ENCODE peak calls at places on chromosomes 1 and 21, in four cellular contexts. C is cardiac muscle cell, W is K562, V is HFF-Myc. N is an unnamed sample.

GRCh38 chr1:151936203-151936602 is 26.9 kb upstream of the THEM4 start:
- DNase-seq in C (no peak), W (no peak), V (no peak), N (no peak)

GRCh38 chr1:161172776-161173376 is 4.4 kb downstream of the B4GALT3 start:
- DNase-seq in C (peak), W (no peak), V (no peak), N (no peak)

GRCh38 chr1:11422701-11423100 is 56.3 kb upstream of the DISP3 start:
- DNase-seq in C (no peak), W (no peak), V (no peak), N (no peak)

GRCh38 chr1:43783671-43784205 is 76.4 kb downstream of the ST3GAL3 start:
- DNase-seq in C (no peak), W (no peak), V (no peak), N (no peak)

GRCh38 chr1:95122151-95122697 is 5.1 kb downstream of the TLCD4 start:
- DNase-seq in C (no peak), W (no peak), V (no peak), N (no peak)

GRCh38 chr1:200183637-200184036 is 156.1 kb downstream of the NR5A2 start:
- DNase-seq in C (no peak), W (no peak), V (no peak), N (no peak)

GRCh38 chr1:150889650-150890416 is 2.9 kb downstream of the CTXND2 start:
- DNase-seq in C (no peak), W (no peak), V (no peak), N (no peak)

GRCh38 chr1:163844393-163844948 is 522.7 kb downstream of the NUF2 start:
- DNase-seq in C (peak), W (no peak), V (peak), N (no peak)

GRCh38 chr1:91507330-91507729 is 6.7 kb downstream of the CDC7 start:
- DNase-seq in C (peak), W (no peak), V (no peak), N (no peak)

GRCh38 chr1:229579101-229579651 is 20.7 kb upstream of the ABCB10 start:
- DNase-seq in C (peak), W (no peak), V (no peak), N (no peak)

GRCh38 chr21:27369962-27370578 is 403.2 kb upstream of the ADAMTS5 start:
- DNase-seq in C (no peak), W (no peak), V (no peak), N (no peak)

GRCh38 chr1:94389298-94389697 is 28.9 kb upstream of the ABCD3 start:
- DNase-seq in C (no peak), W (no peak), V (no peak), N (no peak)

GRCh38 chr21:17512245-17513213 is at the start of gene CXADR:
- DNase-seq in C (peak), W (peak), V (no peak), N (peak)

GRCh38 chr1:70319750-70320149 is 34.8 kb downstream of the ANKRD13C start:
- DNase-seq in C (peak), W (no peak), V (no peak), N (no peak)

GRCh38 chr1:197021716-197022115 is 44.4 kb downstream of the CFHR5 start:
- DNase-seq in C (no peak), W (no peak), V (no peak), N (no peak)

GRCh38 chr1:116538527-116538926 is 32.3 kb downstream of the CD58 start:
- DNase-seq in C (peak), W (peak), V (no peak), N (no peak)

GRCh38 chr1:26557078-26557477 is 27.5 kb downstream of the RPS6KA1 start:
- DNase-seq in C (no peak), W (no peak), V (no peak), N (no peak)

GRCh38 chr1:174965006-174965971 is 34.5 kb upstream of the CACYBP start:
- DNase-seq in C (peak), W (peak), V (no peak), N (no peak)

GRCh38 chr1:8182034-8182761 is 135.7 kb upstream of the SLC45A1 start:
- DNase-seq in C (peak), W (no peak), V (no peak), N (peak)

GRCh38 chr1:170863600-170863999 is 71.7 kb upstream of the MROH9 start:
- DNase-seq in C (no peak), W (no peak), V (no peak), N (no peak)

GRCh38 chr1:32748348-32748747 is 45.8 kb upstream of the SYNC start:
- DNase-seq in C (no peak), W (no peak), V (no peak), N (no peak)

GRCh38 chr1:156090822-156091188 is 8.5 kb upstream of the MEX3A start:
- DNase-seq in C (peak), W (peak), V (no peak), N (no peak)

GRCh38 chr1:10911274-10912166 is 100.9 kb upstream of the TARDBP start:
- DNase-seq in C (no peak), W (no peak), V (no peak), N (no peak)

GRCh38 chr21:33265664-33266049 is 510 bp upstream of the IL10RB start:
- DNase-seq in C (no peak), W (no peak), V (no peak), N (no peak)

GRCh38 chr1:18580087-18580486 is 50.6 kb upstream of the PAX7 start:
- DNase-seq in C (no peak), W (no peak), V (no peak), N (no peak)

GRCh38 chr21:45954271-45954670 is 27.3 kb upstream of the COL6A1 start:
- DNase-seq in C (peak), W (no peak), V (no peak), N (peak)

GRCh38 chr1:38300616-38301015 is 254.0 kb upstream of the POU3F1 start:
- DNase-seq in C (no peak), W (no peak), V (no peak), N (no peak)

GRCh38 chr1:230627767-230628166 is 14.5 kb upstream of the COG2 start:
- DNase-seq in C (no peak), W (no peak), V (no peak), N (no peak)

GRCh38 chr1:110538082-110538481 is 19.1 kb upstream of the KCNA10 start:
- DNase-seq in C (no peak), W (no peak), V (no peak), N (no peak)

GRCh38 chr21:28283652-28284490 is 708.8 kb downstream of the LTN1 start:
- DNase-seq in C (peak), W (no peak), V (peak), N (peak)

GRCh38 chr1:93900723-93901504 is 8.3 kb downstream of the GCLM start:
- DNase-seq in C (no peak), W (no peak), V (no peak), N (no peak)

GRCh38 chr1:152623203-152623844 is 421 bp upstream of the LCE3A start:
- DNase-seq in C (no peak), W (peak), V (no peak), N (no peak)

GRCh38 chr1:176501596-176501995 is 38.6 kb downstream of the PAPPA2 start:
- DNase-seq in C (no peak), W (no peak), V (no peak), N (no peak)

GRCh38 chr1:97920275-97920831 is 481 bp downstream of the DPYD start:
- DNase-seq in C (peak), W (no peak), V (no peak), N (no peak)

GRCh38 chr1:97913506-97913905 is 7.3 kb downstream of the DPYD start:
- DNase-seq in C (no peak), W (no peak), V (no peak), N (no peak)

GRCh38 chr1:97920832-97921571 is at the start of gene DPYD:
- DNase-seq in C (peak), W (peak), V (peak), N (peak)

GRCh38 chr1:97919568-97920261 is 1.1 kb downstream of the DPYD start:
- DNase-seq in C (peak), W (no peak), V (no peak), N (no peak)

DNA sequence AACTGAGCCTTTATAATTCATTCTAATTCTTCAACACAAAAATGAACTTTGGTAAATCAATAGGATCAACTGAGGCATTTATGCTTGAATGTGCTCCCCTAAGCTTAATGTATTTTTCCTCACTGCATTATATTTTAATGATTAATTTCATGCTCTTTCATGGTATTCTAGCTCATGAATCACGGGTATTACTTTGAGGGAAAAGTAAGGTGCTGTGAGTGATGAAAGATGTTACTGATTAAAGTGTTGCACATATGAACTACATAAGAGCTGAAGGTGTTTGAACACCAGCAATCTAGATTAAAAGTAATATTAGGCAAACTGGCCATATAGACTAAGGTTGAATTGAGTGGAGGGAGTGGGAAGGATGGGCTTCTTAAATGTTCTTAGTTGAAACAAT is 1.9 kb downstream of the DPYD start:
- DNase-seq in C (no peak), W (no peak), V (no peak), N (no peak)
- H3K4me3 ChIP-seq in C (no peak), W (no peak), V (peak), N (no peak)

DNA sequence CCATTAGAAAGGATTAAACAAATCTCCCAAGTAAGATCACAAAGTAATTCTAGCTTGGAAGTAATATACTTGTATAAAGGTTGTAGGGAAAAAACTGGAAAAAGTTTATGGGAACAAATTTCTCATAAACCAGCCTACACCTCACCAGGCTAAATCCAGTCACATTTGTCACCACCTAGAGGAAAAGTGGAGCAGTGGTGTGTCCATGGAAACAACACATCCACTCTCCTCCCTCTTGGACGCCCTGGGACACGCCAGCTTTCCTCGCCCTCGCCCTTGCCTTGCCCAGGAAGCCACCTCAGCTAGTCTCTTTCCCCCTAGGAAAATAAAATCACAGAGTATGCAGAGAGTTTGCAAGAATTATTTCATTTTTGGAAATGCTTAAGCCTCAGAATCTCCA is 2.2 kb downstream of the PALMD start:
- DNase-seq in C (no peak), W (peak), V (no peak), N (no peak)
- TF ChIP-seq CTCF in C (no peak), W (peak), V (no peak), N (peak)

GRCh38 chr21:37188825-37189224 is 78.3 kb downstream of the VPS26C start:
- DNase-seq in C (no peak), W (no peak), V (no peak), N (no peak)
- H3K4me3 ChIP-seq in C (no peak), W (no peak), V (no peak), N (no peak)

DNA sequence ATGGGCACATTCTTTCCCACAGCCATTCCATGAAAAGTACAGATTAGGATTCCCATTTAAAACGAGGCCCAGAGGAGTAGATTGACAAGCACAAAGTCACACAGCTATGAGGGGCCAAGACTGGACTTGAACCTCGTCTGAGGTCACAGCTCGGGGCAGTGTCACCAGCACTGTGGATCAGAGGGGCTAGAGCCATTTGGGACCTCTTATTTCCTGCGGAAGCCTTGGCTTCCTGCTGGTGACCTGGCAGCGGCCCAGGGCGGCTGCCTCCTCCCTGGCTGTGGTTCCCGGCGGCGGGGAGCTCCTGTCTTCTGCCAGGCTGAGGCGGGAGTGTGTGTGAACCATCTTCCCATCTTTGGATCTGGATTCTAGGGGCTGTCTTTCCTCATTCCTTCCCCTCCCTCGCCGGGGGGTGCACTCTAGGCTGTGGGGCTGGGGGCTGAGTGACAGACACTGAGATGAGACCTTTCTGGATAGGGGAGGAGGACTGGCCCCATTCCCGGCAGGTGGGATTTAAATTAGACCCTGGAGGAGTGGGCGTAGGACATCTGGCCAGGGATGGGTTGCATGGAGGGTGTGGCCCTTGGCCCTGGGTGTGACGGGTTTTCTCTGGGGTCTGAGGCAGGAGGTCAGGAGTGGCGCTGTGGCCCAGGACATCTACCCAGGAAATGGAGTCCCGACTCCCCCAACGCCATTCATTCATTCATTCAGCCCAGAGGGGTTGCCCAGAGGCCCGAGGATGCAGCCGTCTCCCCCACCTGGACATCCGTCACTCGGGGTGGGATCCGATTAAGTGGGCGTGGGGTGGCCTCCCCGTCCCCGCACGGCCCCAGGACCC is 908 bp downstream of the ATP13A2 start:
- DNase-seq in C (peak), W (peak), V (no peak), N (no peak)
- TF ChIP-seq CTCF in C (no peak), W (no peak), V (no peak), N (no peak)

GRCh38 chr21:42093991-42094417 is 22.9 kb downstream of the UMODL1 start:
- DNase-seq in C (peak), W (no peak), V (no peak), N (peak)

GRCh38 chr21:42091899-42092508 is 20.9 kb downstream of the UMODL1 start:
- DNase-seq in C (no peak), W (no peak), V (no peak), N (no peak)

GRCh38 chr21:42095581-42095980 is 24.5 kb downstream of the UMODL1 start:
- DNase-seq in C (no peak), W (no peak), V (no peak), N (no peak)

GRCh38 chr21:42094811-42095210 is 23.7 kb downstream of the UMODL1 start:
- DNase-seq in C (no peak), W (no peak), V (no peak), N (no peak)

DNA sequence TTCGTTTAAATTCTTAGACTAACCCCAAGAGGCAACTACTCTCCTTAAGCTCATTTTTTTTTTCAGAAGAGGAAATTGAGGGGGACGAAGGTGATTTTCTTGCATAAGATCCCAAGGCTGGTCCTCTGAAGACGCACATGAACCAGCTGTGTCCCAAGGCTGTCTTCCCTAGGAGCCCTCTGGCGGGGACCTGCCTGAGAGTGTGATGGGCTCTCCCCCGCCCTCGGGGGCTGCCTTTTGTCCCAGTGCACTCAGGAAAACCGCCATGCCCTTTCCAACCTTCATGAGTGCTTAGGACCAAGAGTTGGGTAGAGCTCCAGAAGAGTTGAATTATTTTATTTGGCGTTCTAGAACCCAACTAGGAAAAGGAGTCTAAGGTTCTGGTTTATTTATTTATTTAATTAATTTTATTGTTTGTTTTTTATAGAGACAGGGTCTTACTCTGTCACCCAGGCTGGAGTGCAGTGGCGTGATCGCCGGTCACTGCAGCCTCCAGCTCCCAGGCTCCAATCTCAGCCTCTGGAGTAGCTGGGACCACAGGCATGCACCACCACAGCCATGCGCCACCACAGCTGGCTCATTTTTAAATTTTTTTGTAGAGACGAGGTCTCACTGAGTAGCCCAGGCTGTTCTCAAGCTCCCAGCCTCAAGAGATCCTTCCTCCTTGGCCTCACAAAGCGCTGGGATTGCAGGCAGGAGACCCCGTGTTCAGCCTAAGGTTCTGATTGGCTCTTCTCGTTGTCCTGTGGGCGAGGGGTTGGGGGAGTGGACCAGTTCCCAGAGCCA is 21.9 kb downstream of the UMODL1 start:
- DNase-seq in C (no peak), W (no peak), V (no peak), N (no peak)
- H3K4me3 ChIP-seq in C (no peak), W (no peak), V (no peak), N (no peak)

DNA sequence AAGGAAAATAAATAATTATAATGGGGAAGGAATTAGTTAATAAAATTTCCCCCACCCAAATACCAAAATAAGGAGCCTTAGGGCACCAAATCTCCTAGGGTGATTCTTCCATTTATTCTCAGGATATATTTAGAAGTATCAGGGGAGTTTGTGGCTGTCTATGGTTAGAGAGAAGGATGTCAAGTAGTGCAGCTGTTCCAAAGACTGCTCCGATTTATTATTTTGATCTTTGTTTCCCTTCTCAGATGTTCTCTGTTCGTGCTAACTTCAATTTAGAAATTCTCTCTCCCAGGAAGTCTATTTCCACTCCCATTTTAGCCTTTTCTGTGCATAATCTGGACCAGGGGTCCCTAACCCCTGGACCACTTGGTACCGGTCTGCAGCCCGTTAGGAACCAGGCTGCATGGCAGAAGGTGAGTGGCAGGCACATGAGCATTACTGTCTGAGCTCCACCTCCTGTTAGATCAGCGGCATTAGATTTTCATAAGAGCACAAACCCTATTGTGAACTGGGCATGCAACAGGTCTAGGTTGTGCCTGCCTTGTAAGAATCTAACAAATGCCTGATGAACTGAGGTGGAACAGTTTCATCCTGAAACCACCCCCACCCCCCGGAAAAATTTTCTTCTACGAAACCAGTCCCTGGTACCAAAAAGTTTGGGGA is 9.3 kb upstream of the MAST2 start:
- DNase-seq in C (no peak), W (no peak), V (no peak), N (no peak)
- TF ChIP-seq CTCF in C (no peak), W (no peak), V (no peak), N (no peak)

GRCh38 chr1:173523329-173523728 is 46.2 kb downstream of the PRDX6 start:
- DNase-seq in C (no peak), W (no peak), V (no peak), N (no peak)
- H3K4me3 ChIP-seq in C (no peak), W (no peak), V (no peak), N (no peak)

GRCh38 chr1:85612704-85613361 is 32.3 kb downstream of the CCN1 start:
- DNase-seq in C (peak), W (peak), V (no peak), N (peak)
- TF ChIP-seq CTCF in C (peak), W (peak), V (peak), N (peak)